ENCODE peak calls at places on chromosomes 11 and 22, in ten cellular contexts. K is iPS-NIHi11, J is NCI-H774, V is pulmonary artery endothelial cell, R is HT1080, A is NAMALWA, Z is anterior cingulate cortex, H is aorta, O is COR-L47, M is HepG2. G is an unnamed sample.

GRCh38 chr11:75768909-75769771 is 562 bp downstream of the DGAT2 start:
- DNase-seq in K (peak; percentile 44), J (no peak), V (no peak), R (no peak), A (no peak), Z (no peak), H (peak; percentile 74), O (no peak), M (no peak), G (no peak)

GRCh38 chr11:77322506-77322905 is 21.0 kb upstream of the GDPD4 start:
- DNase-seq in K (no peak), J (no peak), V (no peak), R (no peak), A (no peak), Z (no peak), H (no peak), O (no peak), M (no peak), G (peak; percentile 56)

GRCh38 chr22:29689872-29690213 is 30.0 kb upstream of the CABP7 start:
- DNase-seq in K (peak; percentile 77), J (no peak), V (no peak), R (no peak), A (peak; percentile 25), Z (peak; percentile 44), H (no peak), O (peak; percentile 69), M (peak; percentile 24), G (peak; percentile 46)

GRCh38 chr22:48635825-48636224 is 1191.8 kb downstream of the BRD1 start:
- DNase-seq in K (no peak), J (no peak), V (no peak), R (no peak), A (peak; percentile 30), Z (no peak), H (no peak), O (peak; percentile 89), M (no peak), G (no peak)

GRCh38 chr11:33033493-33033892 is 5.9 kb upstream of the TCP11L1 start:
- DNase-seq in K (no peak), J (no peak), V (no peak), R (no peak), A (no peak), Z (no peak), H (no peak), O (no peak), M (no peak), G (no peak)

GRCh38 chr11:27395556-27396258 is 32.7 kb upstream of the CCDC34 start:
- DNase-seq in K (no peak), J (peak; percentile 39), V (no peak), R (no peak), A (no peak), Z (no peak), H (no peak), O (peak; percentile 83), M (peak; percentile 95), G (peak; percentile 43)

GRCh38 chr11:115911656-115912055 is 407.4 kb upstream of the CADM1 start:
- DNase-seq in K (no peak), J (no peak), V (no peak), R (no peak), A (no peak), Z (no peak), H (no peak), O (peak; percentile 81), M (no peak), G (no peak)

GRCh38 chr11:80441821-80442220 is 1001.0 kb upstream of the TENM4 start:
- DNase-seq in K (no peak), J (no peak), V (no peak), R (peak; percentile 82), A (no peak), Z (no peak), H (no peak), O (no peak), M (no peak), G (no peak)

GRCh38 chr11:75577198-75577597 is 15.1 kb downstream of the SERPINH1 start:
- DNase-seq in K (peak; percentile 76), J (peak; percentile 2), V (no peak), R (no peak), A (peak; percentile 37), Z (peak; percentile 13), H (peak; percentile 89), O (no peak), M (no peak), G (peak; percentile 47)

GRCh38 chr11:114478768-114479167 is 39.5 kb downstream of the REXO2 start:
- DNase-seq in K (peak; percentile 15), J (no peak), V (no peak), R (peak; percentile 59), A (no peak), Z (no peak), H (no peak), O (no peak), M (peak; percentile 34), G (peak; percentile 33)

GRCh38 chr11:80197155-80197554 is 756.3 kb upstream of the TENM4 start:
- DNase-seq in K (no peak), J (no peak), V (no peak), R (no peak), A (no peak), Z (no peak), H (no peak), O (no peak), M (no peak), G (no peak)

GRCh38 chr11:9574806-9575530 is 1.5 kb downstream of the WEE1 start:
- DNase-seq in K (peak; percentile 49), J (peak; percentile 42), V (peak; percentile 66), R (peak; percentile 81), A (peak; percentile 47), Z (no peak), H (no peak), O (peak; percentile 47), M (peak; percentile 82), G (peak; percentile 91)

GRCh38 chr11:119891392-119891791 is 162.4 kb upstream of the NECTIN1 start:
- DNase-seq in K (no peak), J (no peak), V (no peak), R (no peak), A (no peak), Z (peak; percentile 75), H (no peak), O (no peak), M (no peak), G (no peak)

GRCh38 chr11:2346014-2346413 is 31.1 kb upstream of the CD81 start:
- DNase-seq in K (no peak), J (no peak), V (no peak), R (no peak), A (no peak), Z (no peak), H (no peak), O (no peak), M (no peak), G (no peak)

GRCh38 chr11:8100151-8100550 is 19.1 kb downstream of the TUB start:
- DNase-seq in K (no peak), J (no peak), V (no peak), R (no peak), A (no peak), Z (no peak), H (peak; percentile 32), O (no peak), M (no peak), G (no peak)

GRCh38 chr22:29011200-29011867 is 50.3 kb downstream of the C22orf31 start:
- DNase-seq in K (peak; percentile 32), J (no peak), V (no peak), R (no peak), A (no peak), Z (no peak), H (no peak), O (no peak), M (no peak), G (no peak)

GRCh38 chr11:121595717-121596156 is 143.0 kb upstream of the SORL1-AS1 start:
- DNase-seq in K (no peak), J (no peak), V (no peak), R (peak; percentile 92), A (no peak), Z (no peak), H (peak; percentile 76), O (no peak), M (no peak), G (peak; percentile 98)

GRCh38 chr11:70002433-70002832 is 75.7 kb upstream of the ANO1 start:
- DNase-seq in K (no peak), J (no peak), V (no peak), R (peak; percentile 37), A (no peak), Z (no peak), H (no peak), O (no peak), M (no peak), G (no peak)

GRCh38 chr11:117816846-117817212 is 7.7 kb downstream of the FXYD2 start:
- DNase-seq in K (no peak), J (no peak), V (no peak), R (no peak), A (no peak), Z (no peak), H (no peak), O (no peak), M (no peak), G (no peak)

GRCh38 chr11:115505165-115505564 is 950 bp upstream of the CADM1 start:
- DNase-seq in K (peak; percentile 28), J (no peak), V (no peak), R (no peak), A (no peak), Z (no peak), H (no peak), O (peak; percentile 43), M (no peak), G (no peak)

GRCh38 chr11:132099692-132100091 is 729.3 kb downstream of the NTM start:
- DNase-seq in K (peak; percentile 55), J (no peak), V (no peak), R (no peak), A (peak; percentile 69), Z (no peak), H (no peak), O (no peak), M (no peak), G (peak; percentile 23)

GRCh38 chr11:795638-796564 is 2.2 kb downstream of the SLC25A22 start:
- DNase-seq in K (no peak), J (no peak), V (no peak), R (peak; percentile 95), A (peak; percentile 86), Z (peak; percentile 31), H (peak; percentile 90), O (peak; percentile 53), M (peak; percentile 79), G (peak; percentile 95)

G was measured in ELR.